ENCODE peak calls at places on chromosomes 11 and 22, in six cellular contexts. J, O, N, C, Y and T are unnamed samples.

GRCh38 chr11:116454020-116454645 is 318.7 kb downstream of the BUD13 start:
- DNase-seq in J (peak; percentile 27), O (peak; percentile 43), N (no peak), C (peak; percentile 60), Y (peak; percentile 75), T (no peak)

GRCh38 chr11:97909544-97910394 is 1111.0 kb upstream of the CNTN5 start:
- DNase-seq in J (no peak), O (no peak), N (no peak), C (no peak), Y (no peak), T (no peak)

GRCh38 chr11:119134389-119134978 is 13.1 kb downstream of the HINFP start:
- DNase-seq in J (no peak), O (no peak), N (no peak), C (no peak), Y (no peak), T (no peak)

GRCh38 chr11:103525069-103525468 is 415.8 kb downstream of the DYNC2H1 start:
- DNase-seq in J (no peak), O (no peak), N (no peak), C (no peak), Y (no peak), T (no peak)

GRCh38 chr22:24305260-24305692 is 34.6 kb downstream of the SPECC1L start:
- DNase-seq in J (no peak), O (no peak), N (no peak), C (no peak), Y (no peak), T (no peak)

GRCh38 chr11:58675344-58676155 is 53.1 kb downstream of the CNTF start:
- DNase-seq in J (peak; percentile 61), O (peak; percentile 32), N (peak; percentile 51), C (peak; percentile 82), Y (peak; percentile 82), T (peak; percentile 41)

GRCh38 chr11:110200241-110200640 is 96.2 kb downstream of the RDX start:
- DNase-seq in J (no peak), O (no peak), N (no peak), C (no peak), Y (no peak), T (no peak)

GRCh38 chr22:29056472-29056871 is 5.2 kb downstream of the C22orf31 start:
- DNase-seq in J (no peak), O (no peak), N (no peak), C (no peak), Y (no peak), T (no peak)

GRCh38 chr11:15565846-15566245 is 451.1 kb downstream of the INSC start:
- DNase-seq in J (no peak), O (no peak), N (no peak), C (no peak), Y (no peak), T (no peak)

GRCh38 chr11:129372609-129373488 is 2.8 kb upstream of the BARX2 start:
- DNase-seq in J (no peak), O (no peak), N (no peak), C (no peak), Y (no peak), T (peak; percentile 13)

GRCh38 chr11:122093731-122094130 is 22.3 kb downstream of the BLID start:
- DNase-seq in J (no peak), O (no peak), N (no peak), C (no peak), Y (no peak), T (no peak)

GRCh38 chr11:3164540-3165151 is 464 bp downstream of the OSBPL5 start:
- DNase-seq in J (peak; percentile 23), O (no peak), N (no peak), C (peak; percentile 16), Y (peak; percentile 70), T (no peak)

GRCh38 chr11:96055706-96056387 is 131.9 kb upstream of the MTMR2 start:
- DNase-seq in J (no peak), O (peak; percentile 7), N (no peak), C (no peak), Y (no peak), T (no peak)

GRCh38 chr11:6443269-6444003 is 2.6 kb upstream of the HPX start:
- DNase-seq in J (peak; percentile 40), O (peak; percentile 28), N (no peak), C (peak; percentile 61), Y (peak; percentile 79), T (peak; percentile 50)

GRCh38 chr11:65493367-65494176 is 5.3 kb upstream of the MALAT1 start:
- DNase-seq in J (no peak), O (peak; percentile 80), N (peak; percentile 94), C (peak; percentile 83), Y (peak; percentile 90), T (no peak)

GRCh38 chr11:72969894-72970335 is 155.7 kb downstream of the ATG16L2 start:
- DNase-seq in J (peak; percentile 17), O (no peak), N (no peak), C (no peak), Y (no peak), T (no peak)

GRCh38 chr11:61895046-61895717 is 3.8 kb upstream of the FADS3 start:
- DNase-seq in J (no peak), O (no peak), N (no peak), C (no peak), Y (no peak), T (no peak)

GRCh38 chr11:125102025-125102424 is 9.4 kb downstream of the TMEM218 start:
- DNase-seq in J (no peak), O (no peak), N (no peak), C (no peak), Y (no peak), T (no peak)

GRCh38 chr11:876550-876949 is 33.9 kb downstream of the TSPAN4 start:
- DNase-seq in J (no peak), O (no peak), N (no peak), C (no peak), Y (no peak), T (no peak)
- TF ChIP-seq POLR2AphosphoS5 in J (no peak), O (no peak), N (no peak), C (no peak), Y (no peak), T (no peak)

DNA sequence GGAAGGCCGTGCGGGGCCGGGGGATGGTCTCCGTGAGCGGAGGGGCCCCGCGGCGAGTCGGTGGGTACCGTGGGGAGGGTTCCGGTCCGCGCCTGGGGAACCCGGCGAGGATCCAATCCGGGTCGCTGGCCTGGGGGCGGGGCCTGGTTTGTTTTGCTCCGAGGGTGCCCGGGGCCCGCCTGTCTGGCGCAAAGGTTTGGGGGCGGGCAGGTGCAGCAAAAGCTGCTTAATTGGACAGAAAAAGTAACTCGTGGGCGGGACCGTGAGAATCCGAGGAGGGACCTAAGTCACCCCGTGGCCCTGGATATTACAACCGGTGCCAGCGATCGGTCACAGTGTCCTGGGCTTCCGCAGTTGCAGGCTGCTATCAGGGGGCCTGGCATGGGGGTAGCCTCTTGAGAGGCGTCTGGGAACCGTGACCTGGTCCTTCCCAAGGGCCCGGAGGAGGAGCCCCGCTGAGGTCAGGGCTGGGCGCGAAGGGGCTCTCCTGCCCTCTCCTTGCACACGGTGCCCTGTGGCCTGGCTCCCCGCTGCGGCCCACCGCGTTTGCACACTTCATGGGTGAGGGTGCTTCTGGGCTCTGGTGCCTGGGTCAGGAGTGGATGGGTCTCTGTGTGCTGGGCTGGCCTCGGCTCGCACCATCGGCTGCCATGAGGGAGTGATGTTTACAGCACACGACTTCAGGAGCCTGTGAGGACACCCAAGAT is 1.4 kb downstream of the PNPLA2 start:
- DNase-seq in J (peak; percentile 92), O (peak; percentile 94), N (peak; percentile 85), C (peak; percentile 96), Y (peak; percentile 96), T (peak; percentile 95)
- TF ChIP-seq POLR2A in J (no peak), O (peak; percentile 66), N (no peak), C (peak; percentile 82), Y (peak; percentile 49), T (no peak)

GRCh38 chr11:71946144-71946571 is 17.3 kb downstream of the RNF121 start:
- DNase-seq in J (no peak), O (peak; percentile 22), N (no peak), C (no peak), Y (no peak), T (no peak)
- TF ChIP-seq POLR2AphosphoS5 in J (no peak), O (no peak), N (no peak), C (no peak), Y (no peak), T (no peak)

GRCh38 chr22:42074846-42075245 is 798 bp downstream of the PHETA2 start:
- DNase-seq in J (no peak), O (no peak), N (no peak), C (no peak), Y (no peak), T (no peak)

GRCh38 chr22:42075277-42075676 is 1.2 kb downstream of the PHETA2 start:
- DNase-seq in J (no peak), O (no peak), N (no peak), C (no peak), Y (no peak), T (no peak)

GRCh38 chr22:42072606-42073330 is 1.3 kb upstream of the PHETA2 start:
- DNase-seq in J (no peak), O (no peak), N (no peak), C (no peak), Y (no peak), T (no peak)

GRCh38 chr22:42073568-42074152 is 388 bp upstream of the PHETA2 start:
- DNase-seq in J (no peak), O (no peak), N (no peak), C (no peak), Y (no peak), T (no peak)

DNA sequence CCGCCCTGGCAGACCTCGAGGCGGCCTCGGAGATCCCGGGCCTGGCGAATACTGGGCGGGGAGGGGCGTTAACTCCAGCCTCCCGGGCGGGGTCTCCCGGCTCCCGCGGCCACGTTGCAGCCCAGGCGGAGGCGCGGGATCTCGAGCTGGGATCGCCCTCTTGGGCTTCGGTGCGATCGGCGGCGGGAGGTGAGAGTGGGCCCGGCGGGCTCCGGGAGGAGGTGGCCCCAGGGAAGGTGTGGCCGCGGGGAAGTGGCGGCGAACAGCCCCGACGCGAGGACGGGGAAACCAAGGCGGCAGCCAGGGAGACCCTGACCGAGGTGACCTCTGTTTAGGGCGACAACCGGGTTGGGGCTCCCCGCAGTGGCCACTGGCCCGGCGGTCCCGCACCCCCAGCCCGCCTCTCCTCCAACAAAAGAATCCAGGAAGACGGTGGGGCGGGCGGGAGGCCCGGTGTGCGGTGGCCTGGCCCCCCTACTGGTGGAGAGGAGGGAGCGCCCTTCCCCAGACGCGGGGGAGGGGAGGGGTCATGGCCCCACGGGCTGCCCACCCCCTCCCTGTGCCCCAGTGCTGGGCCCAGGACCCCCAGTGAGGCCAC is at the start of gene PHETA2:
- DNase-seq in J (no peak), O (no peak), N (no peak), C (peak; percentile 63), Y (no peak), T (peak; percentile 43)
- TF ChIP-seq POLR2A in J (no peak), O (no peak), N (no peak), C (peak; percentile 55), Y (no peak), T (peak; percentile 55)